ENCODE peak calls at places on chromosomes 7 and 10, in six cellular contexts. One of them, this sample, is unnamed.

GRCh38 chr10:26566525-26567348 is 128.6 kb downstream of the APBB1IP start:
- DNase-seq in brain microvascular endothelial cell: no peak
- DNase-seq in AG09309: no peak
- DNase-seq in NB4: no peak
- DNase-seq in dorsolateral prefrontal cortex: no peak
- DNase-seq in cardiac muscle cell: peak; percentile 52
- DNase-seq in this sample: no peak

GRCh38 chr7:131202451-131202850 is 125.2 kb upstream of the MKLN1 start:
- DNase-seq in brain microvascular endothelial cell: no peak
- DNase-seq in AG09309: no peak
- DNase-seq in NB4: no peak
- DNase-seq in dorsolateral prefrontal cortex: no peak
- DNase-seq in cardiac muscle cell: no peak
- DNase-seq in this sample: no peak

GRCh38 chr10:49647985-49648795 is 31.3 kb upstream of the C10orf53 start:
- DNase-seq in brain microvascular endothelial cell: no peak
- DNase-seq in AG09309: no peak
- DNase-seq in NB4: peak; percentile 98
- DNase-seq in dorsolateral prefrontal cortex: no peak
- DNase-seq in cardiac muscle cell: no peak
- DNase-seq in this sample: no peak

GRCh38 chr10:103890194-103890658 is 27.8 kb downstream of the STN1 start:
- DNase-seq in brain microvascular endothelial cell: no peak
- DNase-seq in AG09309: no peak
- DNase-seq in NB4: peak; percentile 43
- DNase-seq in dorsolateral prefrontal cortex: no peak
- DNase-seq in cardiac muscle cell: no peak
- DNase-seq in this sample: no peak

GRCh38 chr7:155918720-155919399 is 106.6 kb upstream of the SHH start:
- DNase-seq in brain microvascular endothelial cell: peak; percentile 99
- DNase-seq in AG09309: no peak
- DNase-seq in NB4: no peak
- DNase-seq in dorsolateral prefrontal cortex: no peak
- DNase-seq in cardiac muscle cell: no peak
- DNase-seq in this sample: peak; percentile 19

GRCh38 chr7:12123172-12123571 is 87.9 kb upstream of the TMEM106B start:
- DNase-seq in brain microvascular endothelial cell: no peak
- DNase-seq in AG09309: no peak
- DNase-seq in NB4: no peak
- DNase-seq in dorsolateral prefrontal cortex: no peak
- DNase-seq in cardiac muscle cell: no peak
- DNase-seq in this sample: no peak

GRCh38 chr10:84088626-84089025 is 50.7 kb upstream of the GHITM start:
- DNase-seq in brain microvascular endothelial cell: no peak
- DNase-seq in AG09309: no peak
- DNase-seq in NB4: no peak
- DNase-seq in dorsolateral prefrontal cortex: no peak
- DNase-seq in cardiac muscle cell: no peak
- DNase-seq in this sample: no peak

GRCh38 chr7:39950473-39951155 is 558 bp downstream of the CDK13 start:
- DNase-seq in brain microvascular endothelial cell: peak; percentile 20
- DNase-seq in AG09309: no peak
- DNase-seq in NB4: peak; percentile 83
- DNase-seq in dorsolateral prefrontal cortex: peak; percentile 40
- DNase-seq in cardiac muscle cell: peak; percentile 65
- DNase-seq in this sample: no peak

GRCh38 chr7:46742608-46743000 is 821.5 kb upstream of the IGFBP3 start:
- DNase-seq in brain microvascular endothelial cell: no peak
- DNase-seq in AG09309: no peak
- DNase-seq in NB4: no peak
- DNase-seq in dorsolateral prefrontal cortex: no peak
- DNase-seq in cardiac muscle cell: no peak
- DNase-seq in this sample: no peak

GRCh38 chr10:522350-522749 is 167.1 kb downstream of the DIP2C start:
- DNase-seq in brain microvascular endothelial cell: no peak
- DNase-seq in AG09309: no peak
- DNase-seq in NB4: no peak
- DNase-seq in dorsolateral prefrontal cortex: no peak
- DNase-seq in cardiac muscle cell: no peak
- DNase-seq in this sample: no peak

GRCh38 chr7:25995893-25996529 is 156.0 kb upstream of the NFE2L3 start:
- DNase-seq in brain microvascular endothelial cell: no peak
- DNase-seq in AG09309: no peak
- DNase-seq in NB4: no peak
- DNase-seq in dorsolateral prefrontal cortex: no peak
- DNase-seq in cardiac muscle cell: no peak
- DNase-seq in this sample: no peak
- TF ChIP-seq CTCF in brain microvascular endothelial cell: no peak
- TF ChIP-seq CTCF in AG09309: no peak
- TF ChIP-seq CTCF in NB4: peak; percentile 25
- TF ChIP-seq CTCF in dorsolateral prefrontal cortex: no peak
- TF ChIP-seq CTCF in cardiac muscle cell: no peak
- TF ChIP-seq CTCF in this sample: no peak

DNA sequence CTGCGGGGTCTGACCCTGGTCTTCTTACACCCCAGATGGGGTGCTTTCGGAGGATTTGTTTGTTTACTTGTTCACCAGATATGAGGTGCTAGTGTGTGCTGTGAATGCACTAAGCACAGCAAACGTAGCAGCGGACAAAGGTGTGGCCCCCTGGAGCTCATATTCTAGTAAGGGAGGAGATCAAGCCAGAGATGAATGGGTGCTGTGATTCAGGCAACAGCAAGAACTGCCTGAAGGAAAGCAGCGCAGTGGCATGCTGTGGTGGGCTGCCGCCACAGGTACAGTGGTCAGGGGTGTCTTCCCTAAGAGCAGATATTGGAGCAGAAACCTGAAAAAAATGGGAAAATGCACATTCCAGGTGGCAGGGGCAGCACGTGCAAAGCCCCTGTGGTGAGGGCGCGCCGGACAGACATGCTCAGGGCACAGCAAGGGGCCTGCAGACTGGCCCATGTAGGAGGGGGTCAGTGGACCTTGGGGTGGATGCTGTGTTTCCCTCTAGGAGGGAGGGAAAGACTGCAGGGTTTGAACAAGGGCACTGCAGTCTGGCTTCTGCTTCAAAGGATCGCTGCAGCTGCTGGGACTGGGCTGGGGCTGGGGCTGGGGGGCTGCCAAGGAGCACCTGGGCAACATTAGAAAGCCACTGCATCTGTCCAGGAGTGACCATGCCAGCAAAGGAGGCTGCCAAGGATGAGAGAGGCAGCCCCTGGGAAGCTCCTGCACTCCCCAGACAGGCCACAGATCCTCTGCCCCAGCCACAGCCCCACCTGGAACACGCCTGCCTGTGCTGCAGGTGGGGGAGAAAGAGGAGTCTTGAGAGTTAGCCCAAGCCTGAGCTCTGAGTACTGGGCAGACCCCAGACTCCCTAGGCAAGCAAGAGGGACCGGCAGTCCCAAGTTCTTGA is 922 bp upstream of the DEPP1 start:
- DNase-seq in brain microvascular endothelial cell: no peak
- DNase-seq in AG09309: no peak
- DNase-seq in NB4: no peak
- DNase-seq in dorsolateral prefrontal cortex: no peak
- DNase-seq in cardiac muscle cell: no peak
- DNase-seq in this sample: no peak
- H3K4me3 ChIP-seq in brain microvascular endothelial cell: no peak overlapping the region
- H3K4me3 ChIP-seq in AG09309: no peak overlapping the region
- H3K4me3 ChIP-seq in NB4: no peak overlapping the region
- H3K4me3 ChIP-seq in dorsolateral prefrontal cortex: no peak overlapping the region
- H3K4me3 ChIP-seq in cardiac muscle cell: no peak overlapping the region
- H3K4me3 ChIP-seq in this sample: no peak overlapping the region

GRCh38 chr7:157708896-157709295 is 372.1 kb downstream of the DNAJB6 start:
- DNase-seq in brain microvascular endothelial cell: no peak
- DNase-seq in AG09309: no peak
- DNase-seq in NB4: no peak
- DNase-seq in dorsolateral prefrontal cortex: no peak
- DNase-seq in cardiac muscle cell: no peak
- DNase-seq in this sample: no peak

GRCh38 chr7:157709531-157710251 is 372.9 kb downstream of the DNAJB6 start:
- DNase-seq in brain microvascular endothelial cell: no peak
- DNase-seq in AG09309: no peak
- DNase-seq in NB4: no peak
- DNase-seq in dorsolateral prefrontal cortex: no peak
- DNase-seq in cardiac muscle cell: no peak
- DNase-seq in this sample: no peak

GRCh38 chr7:157710396-157710795 is 373.6 kb downstream of the DNAJB6 start:
- DNase-seq in brain microvascular endothelial cell: no peak
- DNase-seq in AG09309: no peak
- DNase-seq in NB4: no peak
- DNase-seq in dorsolateral prefrontal cortex: no peak
- DNase-seq in cardiac muscle cell: no peak
- DNase-seq in this sample: no peak

GRCh38 chr7:157711353-157711888 is 374.6 kb downstream of the DNAJB6 start:
- DNase-seq in brain microvascular endothelial cell: no peak
- DNase-seq in AG09309: no peak
- DNase-seq in NB4: no peak
- DNase-seq in dorsolateral prefrontal cortex: no peak
- DNase-seq in cardiac muscle cell: no peak
- DNase-seq in this sample: no peak

GRCh38 chr7:157707983-157708720 is 371.3 kb downstream of the DNAJB6 start:
- DNase-seq in brain microvascular endothelial cell: no peak
- DNase-seq in AG09309: no peak
- DNase-seq in NB4: no peak
- DNase-seq in dorsolateral prefrontal cortex: no peak
- DNase-seq in cardiac muscle cell: no peak
- DNase-seq in this sample: no peak
- TF ChIP-seq CTCF in brain microvascular endothelial cell: no peak
- TF ChIP-seq CTCF in AG09309: no peak
- TF ChIP-seq CTCF in NB4: no peak
- TF ChIP-seq CTCF in dorsolateral prefrontal cortex: no peak
- TF ChIP-seq CTCF in cardiac muscle cell: no peak
- TF ChIP-seq CTCF in this sample: no peak

GRCh38 chr7:32881074-32881982 is 10.2 kb downstream of the KBTBD2 start:
- DNase-seq in brain microvascular endothelial cell: no peak
- DNase-seq in AG09309: no peak
- DNase-seq in NB4: peak; percentile 25
- DNase-seq in dorsolateral prefrontal cortex: no peak
- DNase-seq in cardiac muscle cell: no peak
- DNase-seq in this sample: no peak

GRCh38 chr7:32879460-32879859 is 12.1 kb downstream of the KBTBD2 start:
- DNase-seq in brain microvascular endothelial cell: no peak
- DNase-seq in AG09309: no peak
- DNase-seq in NB4: peak; percentile 63
- DNase-seq in dorsolateral prefrontal cortex: no peak
- DNase-seq in cardiac muscle cell: peak; percentile 23
- DNase-seq in this sample: no peak
- H3K4me3 ChIP-seq in brain microvascular endothelial cell: no peak overlapping the region
- H3K4me3 ChIP-seq in AG09309: no peak overlapping the region
- H3K4me3 ChIP-seq in NB4: no peak overlapping the region
- H3K4me3 ChIP-seq in dorsolateral prefrontal cortex: no peak overlapping the region
- H3K4me3 ChIP-seq in cardiac muscle cell: no peak overlapping the region
- H3K4me3 ChIP-seq in this sample: no peak overlapping the region

GRCh38 chr7:33109758-33110238 is 594 bp upstream of the RP9 start:
- DNase-seq in brain microvascular endothelial cell: peak; percentile 35
- DNase-seq in AG09309: no peak
- DNase-seq in NB4: peak; percentile 57
- DNase-seq in dorsolateral prefrontal cortex: no peak
- DNase-seq in cardiac muscle cell: no peak
- DNase-seq in this sample: no peak

GRCh38 chr7:33108591-33108930 is 643 bp downstream of the RP9 start:
- DNase-seq in brain microvascular endothelial cell: no peak
- DNase-seq in AG09309: no peak
- DNase-seq in NB4: peak; percentile 61
- DNase-seq in dorsolateral prefrontal cortex: no peak
- DNase-seq in cardiac muscle cell: no peak
- DNase-seq in this sample: no peak

GRCh38 chr7:33107136-33108066 is 1.8 kb downstream of the RP9 start:
- DNase-seq in brain microvascular endothelial cell: peak; percentile 43
- DNase-seq in AG09309: no peak
- DNase-seq in NB4: peak; percentile 58
- DNase-seq in dorsolateral prefrontal cortex: no peak
- DNase-seq in cardiac muscle cell: peak; percentile 59
- DNase-seq in this sample: no peak

GRCh38 chr7:33111614-33112013 is 2.4 kb upstream of the RP9 start:
- DNase-seq in brain microvascular endothelial cell: no peak
- DNase-seq in AG09309: no peak
- DNase-seq in NB4: no peak
- DNase-seq in dorsolateral prefrontal cortex: no peak
- DNase-seq in cardiac muscle cell: no peak
- DNase-seq in this sample: no peak

GRCh38 chr7:33108931-33109757 is at the start of gene RP9:
- DNase-seq in brain microvascular endothelial cell: peak; percentile 37
- DNase-seq in AG09309: no peak
- DNase-seq in NB4: peak; percentile 93
- DNase-seq in dorsolateral prefrontal cortex: peak; percentile 53
- DNase-seq in cardiac muscle cell: peak; percentile 92
- DNase-seq in this sample: no peak
- TF ChIP-seq CTCF in brain microvascular endothelial cell: peak; percentile 31
- TF ChIP-seq CTCF in AG09309: no peak
- TF ChIP-seq CTCF in NB4: peak; percentile 51
- TF ChIP-seq CTCF in dorsolateral prefrontal cortex: peak; percentile 61
- TF ChIP-seq CTCF in cardiac muscle cell: peak; percentile 40
- TF ChIP-seq CTCF in this sample: peak; percentile 64

GRCh38 chr10:20237091-20237570 is 420.9 kb downstream of the PLXDC2 start:
- DNase-seq in brain microvascular endothelial cell: no peak
- DNase-seq in AG09309: no peak
- DNase-seq in NB4: no peak
- DNase-seq in dorsolateral prefrontal cortex: no peak
- DNase-seq in cardiac muscle cell: no peak
- DNase-seq in this sample: no peak
- H3K4me3 ChIP-seq in brain microvascular endothelial cell: no peak overlapping the region
- H3K4me3 ChIP-seq in AG09309: no peak overlapping the region
- H3K4me3 ChIP-seq in NB4: no peak overlapping the region
- H3K4me3 ChIP-seq in dorsolateral prefrontal cortex: no peak overlapping the region
- H3K4me3 ChIP-seq in cardiac muscle cell: no peak overlapping the region
- H3K4me3 ChIP-seq in this sample: no peak overlapping the region

This sample was measured in AG04449.